ENCODE peak calls at places on chromosomes 6 and 20, in seven cellular contexts. H is HepG2, N is GM12878, T is K562, Y is T47D, D is SK-N-SH, X is H1. R is an unnamed sample.

GRCh38 chr6:111952326-111952725 is 79.1 kb upstream of the FYN start:
- DNase-seq in H (no peak), N (no peak), T (no peak), Y (no peak), D (no peak), X (no peak), R (no peak)

GRCh38 chr20:6802227-6802626 is 34.7 kb downstream of the BMP2 start:
- DNase-seq in H (no peak), N (no peak), T (no peak), Y (no peak), D (no peak), X (no peak), R (no peak)

GRCh38 chr6:38776515-38776914 is 61.4 kb downstream of the DNAH8 start:
- DNase-seq in H (no peak), N (no peak), T (no peak), Y (no peak), D (peak; percentile 10), X (no peak), R (no peak)

GRCh38 chr20:24873015-24873620 is 76.0 kb upstream of the CST7 start:
- DNase-seq in H (no peak), N (no peak), T (no peak), Y (no peak), D (peak; percentile 32), X (no peak), R (no peak)

GRCh38 chr20:10505320-10506226 is 70.5 kb downstream of the SLX4IP start:
- DNase-seq in H (no peak), N (no peak), T (peak; percentile 8), Y (peak; percentile 11), D (no peak), X (no peak), R (no peak)

GRCh38 chr6:53273356-53273755 is 75.4 kb downstream of the ELOVL5 start:
- DNase-seq in H (no peak), N (no peak), T (no peak), Y (no peak), D (no peak), X (no peak), R (no peak)

GRCh38 chr20:382291-383115 is 1.9 kb downstream of the TRIB3 start:
- DNase-seq in H (no peak), N (no peak), T (no peak), Y (no peak), D (no peak), X (no peak), R (no peak)

GRCh38 chr20:3276400-3277015 is 37.5 kb upstream of the SLC4A11 start:
- DNase-seq in H (peak; percentile 68), N (no peak), T (peak; percentile 17), Y (no peak), D (no peak), X (no peak), R (peak; percentile 35)

GRCh38 chr6:90545450-90545849 is 41.4 kb downstream of the MAP3K7 start:
- DNase-seq in H (no peak), N (no peak), T (no peak), Y (no peak), D (no peak), X (no peak), R (no peak)

GRCh38 chr6:109295766-109296156 is 86.5 kb downstream of the CD164 start:
- DNase-seq in H (no peak), N (no peak), T (no peak), Y (no peak), D (no peak), X (no peak), R (no peak)

GRCh38 chr6:109295109-109295765 is 87.0 kb downstream of the CD164 start:
- DNase-seq in H (peak; percentile 84), N (no peak), T (no peak), Y (no peak), D (no peak), X (no peak), R (no peak)

GRCh38 chr6:109296971-109297372 is 85.3 kb downstream of the CD164 start:
- DNase-seq in H (no peak), N (no peak), T (peak; percentile 62), Y (no peak), D (no peak), X (no peak), R (no peak)

GRCh38 chr6:109297719-109298118 is 84.5 kb downstream of the CD164 start:
- DNase-seq in H (peak; percentile 5), N (no peak), T (no peak), Y (no peak), D (no peak), X (no peak), R (no peak)

GRCh38 chr6:109296305-109296915 is 85.9 kb downstream of the CD164 start:
- DNase-seq in H (peak; percentile 47), N (no peak), T (no peak), Y (no peak), D (no peak), X (no peak), R (no peak)
- TF ChIP-seq JUND in H (no peak), N (no peak), T (no peak), Y (no peak), D (no peak), X (no peak), R (no peak)

GRCh38 chr6:110472739-110473138 is 3.7 kb downstream of the SLC22A16 start:
- DNase-seq in H (no peak), N (no peak), T (no peak), Y (no peak), D (no peak), X (no peak), R (no peak)

GRCh38 chr6:110471966-110472365 is 4.4 kb downstream of the SLC22A16 start:
- DNase-seq in H (no peak), N (no peak), T (no peak), Y (no peak), D (no peak), X (no peak), R (no peak)

GRCh38 chr6:110474500-110474899 is 1.9 kb downstream of the SLC22A16 start:
- DNase-seq in H (no peak), N (no peak), T (no peak), Y (no peak), D (no peak), X (peak; percentile 19), R (no peak)

GRCh38 chr6:110462884-110463481 is 13.4 kb downstream of the SLC22A16 start:
- DNase-seq in H (no peak), N (no peak), T (no peak), Y (no peak), D (no peak), X (no peak), R (no peak)

GRCh38 chr6:110468696-110469095 is 7.7 kb downstream of the SLC22A16 start:
- DNase-seq in H (no peak), N (no peak), T (no peak), Y (no peak), D (no peak), X (peak; percentile 39), R (no peak)
- TF ChIP-seq JUND in H (no peak), N (no peak), T (no peak), Y (no peak), D (no peak), X (no peak), R (no peak)

GRCh38 chr6:20960067-20960466 is 425.8 kb downstream of the CDKAL1 start:
- DNase-seq in H (no peak), N (no peak), T (no peak), Y (no peak), D (no peak), X (no peak), R (no peak)

GRCh38 chr6:20965276-20965675 is 431.0 kb downstream of the CDKAL1 start:
- DNase-seq in H (no peak), N (no peak), T (no peak), Y (no peak), D (no peak), X (no peak), R (no peak)

GRCh38 chr6:20969551-20969950 is 435.3 kb downstream of the CDKAL1 start:
- DNase-seq in H (no peak), N (no peak), T (no peak), Y (no peak), D (no peak), X (no peak), R (no peak)

DNA sequence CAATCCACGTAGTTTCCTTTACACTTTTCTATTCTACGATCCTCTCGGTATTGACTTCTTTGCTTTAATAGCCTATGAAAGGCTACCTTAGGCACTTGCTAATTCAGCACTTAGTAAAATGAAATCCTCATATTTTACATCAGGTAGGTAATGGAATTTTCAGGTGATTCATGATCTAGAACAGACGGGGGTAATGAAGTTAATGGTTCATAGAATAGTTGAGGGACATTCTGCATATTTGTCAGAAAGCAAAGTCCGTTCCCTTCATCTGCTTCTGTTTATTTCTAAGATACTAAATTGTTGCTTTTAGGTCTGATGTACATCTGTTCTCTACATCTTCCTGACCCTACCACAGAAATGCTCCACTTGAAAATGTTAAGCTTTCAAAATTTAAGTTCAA is 431.7 kb downstream of the CDKAL1 start:
- DNase-seq in H (peak; percentile 52), N (no peak), T (no peak), Y (no peak), D (no peak), X (no peak), R (no peak)
- TF ChIP-seq JUND in H (no peak), N (no peak), T (no peak), Y (no peak), D (no peak), X (no peak), R (no peak)

GRCh38 chr6:108941867-108942266 is 93.6 kb downstream of the ARMC2 start:
- DNase-seq in H (no peak), N (no peak), T (no peak), Y (no peak), D (no peak), X (no peak), R (no peak)

GRCh38 chr6:108940741-108941140 is 92.5 kb downstream of the ARMC2 start:
- DNase-seq in H (no peak), N (no peak), T (no peak), Y (no peak), D (no peak), X (no peak), R (no peak)

GRCh38 chr6:108941281-108941680 is 93.1 kb downstream of the ARMC2 start:
- DNase-seq in H (no peak), N (no peak), T (no peak), Y (no peak), D (no peak), X (no peak), R (no peak)

GRCh38 chr6:108944058-108944457 is 95.8 kb downstream of the ARMC2 start:
- DNase-seq in H (no peak), N (no peak), T (no peak), Y (no peak), D (no peak), X (no peak), R (no peak)

DNA sequence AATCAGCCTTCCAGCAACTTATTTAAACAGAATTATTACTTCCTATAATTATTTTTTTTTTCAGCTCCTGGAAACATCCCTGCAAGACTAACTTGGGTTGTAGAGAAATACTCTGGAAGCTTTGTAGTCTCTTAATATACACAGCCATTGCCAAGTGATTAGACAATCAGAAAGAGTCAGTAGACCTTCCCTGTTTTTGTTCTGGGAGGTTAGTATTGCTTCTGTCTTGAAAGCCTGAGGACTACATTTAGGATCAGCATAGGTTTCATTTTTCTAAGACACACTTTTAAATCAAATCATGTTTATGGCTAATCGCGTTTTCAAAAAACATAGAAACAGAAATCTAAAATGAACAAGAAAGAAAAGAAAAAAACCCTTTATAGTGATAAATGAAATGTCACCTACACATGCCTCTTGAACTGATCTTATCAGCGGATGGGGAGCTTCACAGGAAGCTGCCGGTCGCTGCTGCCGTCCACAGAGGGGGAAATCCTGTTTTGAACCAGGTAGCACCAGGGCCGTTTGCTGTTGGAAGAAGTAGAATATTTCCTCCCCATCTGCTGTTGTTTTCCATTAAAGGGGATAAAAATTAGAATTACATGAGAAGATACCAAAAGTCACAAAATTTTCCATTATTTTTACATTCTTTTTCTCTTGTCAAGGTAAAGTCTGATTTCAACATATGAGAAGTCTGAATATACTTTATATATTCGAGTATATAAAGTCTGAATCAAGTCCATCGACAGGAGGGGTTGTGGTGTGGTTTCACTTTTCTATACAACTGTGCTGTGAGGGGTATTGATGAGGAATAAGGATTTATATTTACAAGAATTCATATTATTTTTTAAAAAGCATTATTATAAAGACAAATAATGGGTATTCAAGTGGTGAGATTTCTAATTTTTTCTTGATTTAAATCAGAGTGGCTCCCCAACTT is 94.6 kb downstream of the ARMC2 start:
- DNase-seq in H (no peak), N (no peak), T (no peak), Y (no peak), D (peak; percentile 51), X (no peak), R (no peak)
- TF ChIP-seq JUND in H (no peak), N (no peak), T (no peak), Y (no peak), D (no peak), X (no peak), R (no peak)